ENCODE peak calls at places on chromosomes 7 and 10, in seven cellular contexts. N, O, R, T, M, F and G are unnamed samples.

GRCh38 chr7:129702761-129703338 is 91.3 kb downstream of the NRF1 start:
- DNase-seq in N (no peak), O (no peak), R (peak; percentile 32), T (no peak), M (no peak), F (peak; percentile 10), G (no peak)

GRCh38 chr7:1995426-1995825 is 237.3 kb downstream of the MAD1L1 start:
- DNase-seq in N (no peak), O (no peak), R (no peak), T (no peak), M (no peak), F (no peak), G (no peak)

GRCh38 chr7:34756025-34756437 is 98.0 kb downstream of the NPSR1 start:
- DNase-seq in N (no peak), O (no peak), R (no peak), T (no peak), M (no peak), F (peak; percentile 69), G (no peak)

GRCh38 chr7:28347462-28347861 is 64.9 kb upstream of the CREB5 start:
- DNase-seq in N (no peak), O (no peak), R (no peak), T (no peak), M (no peak), F (no peak), G (no peak)

GRCh38 chr7:24717694-24718320 is 39.5 kb downstream of the GSDME start:
- DNase-seq in N (no peak), O (no peak), R (no peak), T (no peak), M (no peak), F (no peak), G (no peak)

GRCh38 chr7:131071786-131072504 is 255.7 kb upstream of the MKLN1 start:
- DNase-seq in N (no peak), O (no peak), R (peak; percentile 99), T (peak; percentile 37), M (no peak), F (no peak), G (no peak)

GRCh38 chr10:76036410-76036940 is 605.1 kb downstream of the LRMDA start:
- DNase-seq in N (no peak), O (peak; percentile 28), R (peak; percentile 68), T (peak; percentile 81), M (peak; percentile 34), F (no peak), G (peak; percentile 26)

GRCh38 chr7:22821702-22822485 is 755 bp downstream of the TOMM7 start:
- DNase-seq in N (no peak), O (no peak), R (peak; percentile 46), T (no peak), M (no peak), F (no peak), G (no peak)

GRCh38 chr7:81447351-81447952 is 322.4 kb downstream of the HGF start:
- DNase-seq in N (no peak), O (peak; percentile 75), R (peak; percentile 34), T (peak; percentile 50), M (no peak), F (peak; percentile 27), G (peak; percentile 47)

GRCh38 chr10:8056891-8057331 is 2.4 kb downstream of the GATA3 start:
- DNase-seq in N (peak; percentile 32), O (no peak), R (no peak), T (no peak), M (no peak), F (no peak), G (no peak)

GRCh38 chr7:22563621-22564241 is 63.7 kb upstream of the STEAP1B start:
- DNase-seq in N (no peak), O (no peak), R (peak; percentile 28), T (no peak), M (no peak), F (no peak), G (no peak)

GRCh38 chr10:10313099-10313875 is 704.4 kb upstream of the CELF2 start:
- DNase-seq in N (no peak), O (no peak), R (no peak), T (no peak), M (no peak), F (no peak), G (no peak)

GRCh38 chr7:20798081-20798693 is 11.5 kb upstream of the SP8 start:
- DNase-seq in N (no peak), O (no peak), R (peak; percentile 85), T (peak; percentile 86), M (no peak), F (no peak), G (peak; percentile 54)

GRCh38 chr10:34854147-34854601 is 39.1 kb upstream of the PARD3 start:
- DNase-seq in N (no peak), O (no peak), R (no peak), T (no peak), M (no peak), F (no peak), G (no peak)

GRCh38 chr7:107838024-107838423 is 35.0 kb upstream of the SLC26A3 start:
- DNase-seq in N (no peak), O (no peak), R (no peak), T (no peak), M (no peak), F (no peak), G (no peak)

GRCh38 chr7:146249272-146249671 is 132.7 kb downstream of the CNTNAP2 start:
- DNase-seq in N (no peak), O (no peak), R (no peak), T (no peak), M (no peak), F (no peak), G (no peak)

GRCh38 chr10:70966848-70967553 is 78.6 kb upstream of the PCBD1 start:
- DNase-seq in N (no peak), O (no peak), R (no peak), T (peak; percentile 53), M (no peak), F (no peak), G (no peak)

GRCh38 chr10:60957667-60958221 is 13.8 kb upstream of the RHOBTB1 start:
- DNase-seq in N (no peak), O (no peak), R (no peak), T (peak; percentile 42), M (no peak), F (no peak), G (no peak)

GRCh38 chr7:108824840-108825540 is 255.3 kb downstream of the DNAJB9 start:
- DNase-seq in N (no peak), O (no peak), R (no peak), T (no peak), M (no peak), F (no peak), G (peak; percentile 26)

GRCh38 chr10:6211341-6212265 is 8.9 kb downstream of the PFKFB3 start:
- DNase-seq in N (no peak), O (no peak), R (no peak), T (peak; percentile 85), M (no peak), F (no peak), G (no peak)

GRCh38 chr10:33753389-33753788 is 418.9 kb upstream of the NRP1 start:
- DNase-seq in N (no peak), O (no peak), R (no peak), T (no peak), M (no peak), F (no peak), G (no peak)

GRCh38 chr10:13382759-13383753 is 35.0 kb upstream of the SEPHS1 start:
- DNase-seq in N (no peak), O (no peak), R (no peak), T (no peak), M (no peak), F (no peak), G (no peak)

GRCh38 chr7:44184221-44184873 is 4.9 kb downstream of the GCK start:
- DNase-seq in N (no peak), O (peak; percentile 86), R (peak; percentile 25), T (no peak), M (peak; percentile 15), F (no peak), G (peak; percentile 78)

GRCh38 chr10:98172495-98172894 is 38.0 kb downstream of the R3HCC1L start:
- DNase-seq in N (no peak), O (no peak), R (no peak), T (no peak), M (no peak), F (no peak), G (no peak)
- TF ChIP-seq SIN3A in N (no peak), O (no peak), R (no peak), T (no peak), M (no peak), F (no peak), G (no peak)

GRCh38 chr7:148699024-148699771 is 495 bp downstream of the CUL1 start:
- DNase-seq in N (no peak), O (no peak), R (peak; percentile 76), T (peak; percentile 89), M (no peak), F (peak; percentile 65), G (no peak)
- TF ChIP-seq POLR2AphosphoS5 in N (no peak), O (no peak), R (peak; percentile 22), T (no peak), M (peak; percentile 38), F (peak; percentile 72), G (peak; percentile 52)

GRCh38 chr10:21673668-21674067 is 139.6 kb downstream of the MLLT10 start:
- DNase-seq in N (no peak), O (no peak), R (no peak), T (no peak), M (no peak), F (no peak), G (no peak)

GRCh38 chr10:21670391-21670790 is 136.4 kb downstream of the MLLT10 start:
- DNase-seq in N (no peak), O (no peak), R (peak; percentile 26), T (no peak), M (no peak), F (no peak), G (no peak)

GRCh38 chr10:21681156-21681555 is 147.1 kb downstream of the MLLT10 start:
- DNase-seq in N (no peak), O (no peak), R (no peak), T (no peak), M (no peak), F (no peak), G (no peak)

GRCh38 chr10:21677551-21677950 is 143.5 kb downstream of the MLLT10 start:
- DNase-seq in N (no peak), O (no peak), R (no peak), T (no peak), M (no peak), F (no peak), G (no peak)

GRCh38 chr10:21675157-21675796 is 141.2 kb downstream of the MLLT10 start:
- DNase-seq in N (no peak), O (peak; percentile 22), R (peak; percentile 52), T (peak; percentile 39), M (no peak), F (peak; percentile 64), G (peak; percentile 37)
- TF ChIP-seq SIN3A in N (no peak), O (no peak), R (no peak), T (no peak), M (no peak), F (no peak), G (no peak)

DNA sequence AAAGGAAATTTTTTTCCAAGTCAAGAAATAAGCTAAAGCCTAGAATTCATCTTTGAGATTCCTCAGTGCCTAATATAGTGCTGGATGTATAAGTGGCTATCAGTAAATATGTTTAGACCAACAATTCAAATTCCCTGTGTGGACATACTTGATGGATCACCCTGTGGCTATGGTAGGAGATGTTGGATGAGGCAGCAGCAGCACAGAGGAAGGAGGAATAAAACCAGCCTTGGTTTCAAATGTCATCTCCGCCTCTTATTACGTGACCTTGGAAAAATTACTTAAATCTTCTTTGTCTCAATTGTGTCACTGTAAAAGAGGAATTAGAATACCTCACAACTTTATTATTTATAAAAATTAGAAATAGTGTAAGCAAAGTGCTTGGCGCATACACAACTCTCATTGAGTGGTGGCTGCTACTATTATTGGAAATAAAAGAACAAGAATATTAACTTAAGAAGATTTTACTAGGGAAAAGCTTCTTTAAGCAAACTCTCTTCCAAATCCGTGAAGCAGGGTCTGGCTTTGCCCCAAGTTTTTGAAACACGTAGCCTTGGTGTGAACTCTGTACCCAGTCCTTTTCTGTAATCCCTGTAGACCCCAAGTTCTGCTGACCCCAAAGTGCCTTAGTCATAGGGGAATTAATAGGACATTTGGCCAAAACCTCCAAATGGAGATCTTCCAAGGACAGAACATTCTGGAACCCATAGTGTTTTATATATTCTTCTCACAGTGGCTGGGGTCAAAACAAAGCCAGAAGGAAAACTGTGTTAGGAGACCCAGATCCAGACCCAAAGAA is 283.8 kb downstream of the PTEN start:
- DNase-seq in N (no peak), O (no peak), R (no peak), T (no peak), M (no peak), F (no peak), G (no peak)
- TF ChIP-seq POLR2AphosphoS5 in N (no peak), O (no peak), R (no peak), T (no peak), M (no peak), F (no peak), G (no peak)